ENCODE peak calls at places on chromosomes 13 and 19, in seven cellular contexts. V, W, Y, O, C, U and Z are unnamed samples.

GRCh38 chr13:24038846-24039330 is 121.6 kb upstream of the SPATA13 start:
- DNase-seq in Y (peak; percentile 36), C (peak; percentile 60), V (no peak), O (no peak), U (peak; percentile 92), W (peak; percentile 50), Z (no peak)

GRCh38 chr19:32388393-32388724 is 17.2 kb upstream of the DPY19L3 start:
- DNase-seq in C (no peak), O (no peak), V (no peak), Y (no peak), W (no peak), U (no peak), Z (no peak)

GRCh38 chr13:46982856-46983582 is 86.2 kb upstream of the HTR2A start:
- DNase-seq in O (peak; percentile 93), W (no peak), V (no peak), U (no peak), C (no peak), Y (no peak), Z (no peak)

GRCh38 chr19:10111405-10111811 is at the start of gene P2RY11:
- DNase-seq in W (no peak), U (no peak), Y (no peak), O (peak; percentile 69), V (peak; percentile 48), C (no peak), Z (no peak)

GRCh38 chr13:103852036-103852435 is 785.8 kb upstream of the SLC10A2 start:
- DNase-seq in C (no peak), U (no peak), V (no peak), O (no peak), W (no peak), Y (no peak), Z (no peak)

GRCh38 chr19:22602631-22603272 is 31.4 kb upstream of the ZNF492 start:
- DNase-seq in C (no peak), U (no peak), Y (no peak), W (no peak), O (no peak), V (no peak), Z (no peak)

GRCh38 chr13:66835040-66835628 is 395.0 kb downstream of the PCDH9 start:
- DNase-seq in U (no peak), W (peak; percentile 66), O (no peak), C (peak; percentile 67), Y (no peak), V (no peak), Z (peak; percentile 40)

GRCh38 chr19:10353793-10354391 is 14.5 kb upstream of the ICAM3 start:
- DNase-seq in Y (no peak), U (no peak), C (peak; percentile 22), O (no peak), V (peak; percentile 97), W (no peak), Z (no peak)

GRCh38 chr13:38417727-38418126 is 68.1 kb downstream of the UFM1 start:
- DNase-seq in C (no peak), O (no peak), Y (no peak), W (no peak), V (peak; percentile 47), U (peak; percentile 24), Z (no peak)

GRCh38 chr19:1567116-1567847 is 843 bp downstream of the MEX3D start:
- DNase-seq in C (peak; percentile 8), U (no peak), Y (no peak), W (no peak), V (peak; percentile 81), O (no peak), Z (no peak)

GRCh38 chr19:17468302-17469091 is 1.8 kb upstream of the SLC27A1 start:
- DNase-seq in C (no peak), U (peak; percentile 55), W (no peak), Y (peak; percentile 27), O (no peak), V (peak; percentile 35), Z (no peak)

GRCh38 chr13:46654956-46655726 is 102.2 kb downstream of the LRCH1 start:
- DNase-seq in V (no peak), Y (no peak), U (no peak), C (no peak), O (no peak), W (no peak), Z (no peak)

GRCh38 chr13:68056816-68057710 is 826.9 kb upstream of the PCDH9 start:
- DNase-seq in U (no peak), V (no peak), Y (no peak), W (peak; percentile 79), C (peak; percentile 88), O (no peak), Z (peak; percentile 44)

GRCh38 chr19:47608908-47609879 is at the start of gene BICRA:
- DNase-seq in U (peak; percentile 77), O (no peak), W (peak; percentile 55), C (peak; percentile 81), Y (peak; percentile 74), V (peak; percentile 94), Z (no peak)

GRCh38 chr19:2145831-2146241 is 5.5 kb downstream of the AP3D1 start:
- DNase-seq in C (no peak), V (no peak), U (no peak), W (no peak), Y (no peak), O (no peak), Z (no peak)

GRCh38 chr19:55166530-55167268 is at the start of gene DNAAF3:
- DNase-seq in O (peak; percentile 73), W (peak; percentile 93), V (peak; percentile 100), Y (peak; percentile 96), U (peak; percentile 96), C (peak; percentile 98), Z (peak; percentile 88)

GRCh38 chr13:33031277-33031676 is 15.1 kb downstream of the KL start:
- DNase-seq in C (no peak), O (no peak), U (no peak), Y (no peak), V (no peak), W (no peak), Z (no peak)

GRCh38 chr19:57056972-57057371 is 62.8 kb upstream of the USP29 start:
- DNase-seq in C (no peak), W (no peak), V (no peak), O (no peak), U (no peak), Y (peak; percentile 32), Z (peak; percentile 47)

GRCh38 chr19:30879225-30879624 is 470.0 kb downstream of the TSHZ3 start:
- DNase-seq in U (no peak), O (no peak), C (no peak), W (no peak), Y (no peak), V (no peak), Z (no peak)

GRCh38 chr19:57719424-57719823 is 8.0 kb downstream of the ZNF671 start:
- DNase-seq in Y (no peak), V (no peak), O (no peak), C (no peak), W (no peak), U (no peak), Z (no peak)

GRCh38 chr13:75641026-75641425 is 4.9 kb downstream of the LMO7 start:
- DNase-seq in U (no peak), V (no peak), O (no peak), Y (no peak), W (no peak), C (no peak), Z (no peak)

DNA sequence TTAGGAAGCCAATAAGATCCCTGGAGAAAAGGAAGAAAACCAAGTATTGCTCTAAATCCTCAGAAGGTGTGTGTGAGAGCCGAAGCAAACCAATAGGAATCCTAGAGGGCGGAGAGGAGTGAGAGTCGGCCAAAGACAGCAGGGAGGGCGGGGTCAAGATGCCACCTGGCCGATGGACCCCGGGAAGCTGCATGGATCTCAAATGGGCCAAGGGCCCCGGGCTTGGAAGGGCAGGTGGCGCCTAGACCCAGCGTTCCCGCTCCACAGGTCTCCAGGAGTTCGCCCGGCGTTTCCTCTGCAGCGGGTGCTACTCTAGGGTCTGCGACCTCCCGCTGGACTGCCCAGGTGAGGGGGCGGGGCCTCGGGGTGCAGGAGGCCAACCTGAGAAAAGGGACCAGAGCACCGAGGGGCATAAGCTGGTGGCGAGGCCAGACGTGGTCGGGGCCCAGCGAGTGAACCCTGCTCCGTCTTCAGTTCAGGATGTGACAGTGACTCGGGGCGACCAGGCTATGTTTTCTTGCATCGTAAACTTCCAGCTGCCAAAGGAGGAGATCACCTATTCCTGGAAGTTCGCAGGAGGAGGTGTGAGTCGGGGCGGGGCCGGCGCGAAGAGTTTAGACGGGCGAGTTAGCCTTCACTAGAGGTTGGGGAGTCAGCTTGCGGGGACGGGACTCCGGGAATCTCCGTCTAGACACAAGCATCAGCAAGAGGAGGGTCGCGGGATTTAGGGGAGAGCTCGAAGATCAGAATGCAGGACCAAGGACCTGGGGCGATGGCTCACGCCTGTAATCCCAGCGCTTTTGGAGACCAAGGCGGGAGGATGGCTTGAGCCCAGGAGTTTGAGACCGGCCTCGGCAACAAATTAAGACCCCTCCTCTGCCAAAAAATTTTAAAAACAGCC is 9.9 kb downstream of the SPACA6 start:
- DNase-seq in C (no peak), O (no peak), W (no peak), Y (no peak), U (no peak), V (peak; percentile 89), Z (no peak)
- H3K4me3 ChIP-seq in C (no peak overlapping the region), O (no peak overlapping the region), W (no peak overlapping the region), Y (no peak overlapping the region), U (no peak overlapping the region), V (peak overlapping the region; percentile 76), Z (no peak overlapping the region)

GRCh38 chr19:3573858-3574637 is 1.3 kb downstream of the HMG20B start:
- DNase-seq in V (peak; percentile 97), W (peak; percentile 78), C (peak; percentile 96), U (peak; percentile 94), Y (peak; percentile 96), O (peak; percentile 85), Z (peak; percentile 84)
- H3K4me3 ChIP-seq in V (peak overlapping the region; percentile 91), W (peak overlapping the region; percentile 87), C (peak overlapping the region; percentile 82), U (peak overlapping the region; percentile 80), Y (peak overlapping the region; percentile 85), O (peak overlapping the region; percentile 97), Z (peak overlapping the region; percentile 94)

DNA sequence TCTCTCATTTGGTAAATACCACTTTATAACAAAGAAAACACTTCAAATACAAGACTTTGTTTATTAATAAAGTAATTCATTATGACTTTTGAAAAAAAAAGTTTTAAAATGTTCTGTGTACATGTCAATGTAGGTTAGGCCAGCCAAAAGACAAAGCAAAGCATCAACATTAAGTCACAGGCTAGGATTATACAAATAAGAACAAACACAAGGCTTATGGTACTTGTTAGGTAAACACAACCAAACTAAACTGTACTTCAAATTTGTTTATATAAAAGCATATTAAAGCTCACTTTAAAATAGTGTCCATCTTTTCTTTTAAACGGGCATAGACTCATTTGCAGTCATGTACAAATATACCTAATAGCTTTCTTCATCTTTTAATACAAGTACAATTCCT is 86.6 kb downstream of the ZDHHC20 start:
- DNase-seq in V (no peak), W (no peak), O (no peak), U (no peak), C (no peak), Y (no peak), Z (no peak)
- H3K4me3 ChIP-seq in V (no peak overlapping the region), W (no peak overlapping the region), O (no peak overlapping the region), U (no peak overlapping the region), C (no peak overlapping the region), Y (no peak overlapping the region), Z (no peak overlapping the region)

DNA sequence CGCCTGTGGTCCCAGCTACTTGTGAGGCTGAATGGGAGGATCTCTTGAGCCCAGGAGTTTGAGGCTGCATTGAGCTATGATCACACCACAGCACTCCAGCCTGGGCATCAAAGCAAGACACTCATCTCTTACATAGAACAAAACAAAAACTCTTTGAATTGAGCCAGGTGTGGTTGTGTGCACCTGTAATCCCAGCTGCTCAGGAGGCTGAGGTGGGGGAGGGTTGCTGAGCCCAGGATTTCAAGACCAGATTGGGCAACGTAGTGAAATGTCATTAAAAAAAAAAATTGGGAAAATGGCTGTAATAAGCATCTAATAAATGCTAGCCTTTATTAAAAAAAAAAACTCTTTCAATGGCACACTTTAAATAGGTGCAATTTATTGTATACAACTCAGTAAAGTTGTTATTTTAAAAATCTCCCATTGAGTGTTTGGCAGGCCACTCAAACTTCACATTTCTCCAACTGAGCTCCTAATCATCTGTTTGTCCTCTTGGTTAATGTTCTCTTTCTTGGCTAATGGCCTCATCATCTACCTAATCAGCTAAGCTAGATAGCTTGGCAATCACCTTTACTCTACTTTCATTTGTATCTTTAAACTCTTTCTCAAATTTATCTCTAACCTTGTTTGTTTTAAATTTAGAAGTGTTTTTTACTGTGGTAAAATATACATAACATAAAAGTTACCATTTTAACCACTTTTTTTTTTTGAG is 28.1 kb upstream of the HMGB1 start:
- DNase-seq in O (no peak), C (no peak), V (no peak), Y (no peak), U (no peak), W (no peak), Z (no peak)
- H3K4me3 ChIP-seq in O (no peak overlapping the region), C (no peak overlapping the region), V (no peak overlapping the region), Y (no peak overlapping the region), U (no peak overlapping the region), W (no peak overlapping the region), Z (no peak overlapping the region)